ENCODE peak calls at places on chromosomes 11 and 22, in six cellular contexts. Y is Peyer's patch, S is heart left ventricle, R is uterus, I is body of pancreas, G is suprapubic skin. E is an unnamed sample.
A peak's percentile ranks its signal among the peaks of the same experiment; 100 is the strongest.

GRCh38 chr11:10349281-10349665 is 44.4 kb downstream of the ADM start:
- DNase-seq in Y (no peak), S (no peak), R (no peak), I (no peak), G (no peak), E (no peak)

GRCh38 chr11:35541621-35542375 is 16.4 kb upstream of the PAMR1 start:
- DNase-seq in Y (no peak), S (peak; percentile 48), R (peak; percentile 92), I (peak; percentile 23), G (no peak), E (peak; percentile 43)

GRCh38 chr11:86346513-86346912 is 28.2 kb upstream of the CCDC81 start:
- DNase-seq in Y (no peak), S (no peak), R (no peak), I (no peak), G (no peak), E (no peak)

GRCh38 chr11:65417702-65418430 is 4.7 kb upstream of the NEAT1 start:
- DNase-seq in Y (peak; percentile 80), S (peak; percentile 54), R (peak; percentile 81), I (peak; percentile 59), G (peak; percentile 83), E (peak; percentile 40)

GRCh38 chr11:85813721-85814120 is 2.8 kb upstream of the SYTL2 start:
- DNase-seq in Y (no peak), S (no peak), R (no peak), I (no peak), G (no peak), E (no peak)

GRCh38 chr11:33867566-33867965 is 24.3 kb downstream of the LMO2 start:
- DNase-seq in Y (no peak), S (no peak), R (no peak), I (no peak), G (no peak), E (no peak)

GRCh38 chr11:66919938-66920337 is 38.2 kb downstream of the PC start:
- DNase-seq in Y (no peak), S (no peak), R (no peak), I (no peak), G (no peak), E (no peak)

GRCh38 chr11:32658639-32659406 is 75.2 kb downstream of the EIF3M start:
- DNase-seq in Y (no peak), S (no peak), R (no peak), I (no peak), G (no peak), E (no peak)

GRCh38 chr11:118366287-118366686 is 6.9 kb downstream of the UBE4A start:
- DNase-seq in Y (no peak), S (peak; percentile 23), R (no peak), I (no peak), G (no peak), E (no peak)

GRCh38 chr11:100681064-100681502 is 6.0 kb upstream of the ARHGAP42 start:
- DNase-seq in Y (peak; percentile 88), S (peak; percentile 35), R (peak; percentile 51), I (peak; percentile 27), G (no peak), E (peak; percentile 68)

GRCh38 chr11:128502736-128503135 is 84.6 kb downstream of the ETS1 start:
- DNase-seq in Y (no peak), S (no peak), R (no peak), I (no peak), G (no peak), E (no peak)

GRCh38 chr22:42162728-42163489 is 32.3 kb upstream of the CYP2D6 start:
- DNase-seq in Y (no peak), S (no peak), R (no peak), I (no peak), G (no peak), E (no peak)

GRCh38 chr11:72836111-72836510 is 21.9 kb downstream of the ATG16L2 start:
- DNase-seq in Y (no peak), S (peak; percentile 83), R (peak; percentile 40), I (peak; percentile 39), G (no peak), E (no peak)

GRCh38 chr11:64004590-64004984 is 18.3 kb downstream of the OTUB1 start:
- DNase-seq in Y (no peak), S (no peak), R (no peak), I (no peak), G (no peak), E (no peak)

GRCh38 chr11:101583180-101584128 is at the start of gene TRPC6:
- DNase-seq in Y (no peak), S (peak; percentile 17), R (peak; percentile 48), I (no peak), G (no peak), E (no peak)

GRCh38 chr11:63845911-63846310 is 7.0 kb downstream of the MARK2 start:
- DNase-seq in Y (no peak), S (no peak), R (no peak), I (no peak), G (no peak), E (no peak)

GRCh38 chr11:76119032-76119431 is 87.3 kb downstream of the WNT11 start:
- DNase-seq in Y (no peak), S (no peak), R (no peak), I (no peak), G (no peak), E (no peak)

GRCh38 chr22:50141891-50142363 is 28.6 kb upstream of the PANX2 start:
- DNase-seq in Y (no peak), S (no peak), R (peak; percentile 3), I (no peak), G (no peak), E (no peak)

GRCh38 chr11:111982019-111982464 is 43.2 kb upstream of the DLAT start:
- DNase-seq in Y (peak; percentile 44), S (peak; percentile 39), R (peak; percentile 57), I (peak; percentile 91), G (no peak), E (peak; percentile 21)

GRCh38 chr11:35911013-35911412 is 32.8 kb upstream of the LDLRAD3 start:
- DNase-seq in Y (no peak), S (no peak), R (no peak), I (no peak), G (no peak), E (no peak)

GRCh38 chr11:47057374-47057773 is 119.3 kb downstream of the ARFGAP2 start:
- DNase-seq in Y (no peak), S (no peak), R (no peak), I (no peak), G (no peak), E (no peak)

GRCh38 chr11:72583177-72583553 is 91.1 kb downstream of the PDE2A start:
- DNase-seq in Y (no peak), S (no peak), R (no peak), I (peak; percentile 5), G (no peak), E (no peak)

GRCh38 chr11:43573233-43573632 is 107.3 kb upstream of the HSD17B12 start:
- DNase-seq in Y (no peak), S (no peak), R (no peak), I (no peak), G (no peak), E (no peak)

GRCh38 chr11:66489636-66490035 is 9.4 kb downstream of the DPP3 start:
- DNase-seq in Y (no peak), S (no peak), R (no peak), I (no peak), G (no peak), E (no peak)

GRCh38 chr22:25840162-25840561 is 98.2 kb downstream of the MYO18B start:
- DNase-seq in Y (no peak), S (no peak), R (no peak), I (no peak), G (no peak), E (no peak)

GRCh38 chr11:16815047-16815767 is 76.8 kb downstream of the C11orf58 start:
- DNase-seq in Y (no peak), S (peak; percentile 59), R (no peak), I (peak; percentile 71), G (peak; percentile 82), E (peak; percentile 45)

GRCh38 chr22:49322231-49322630 is 505.4 kb downstream of the BRD1 start:
- DNase-seq in Y (no peak), S (no peak), R (no peak), I (no peak), G (no peak), E (no peak)

DNA sequence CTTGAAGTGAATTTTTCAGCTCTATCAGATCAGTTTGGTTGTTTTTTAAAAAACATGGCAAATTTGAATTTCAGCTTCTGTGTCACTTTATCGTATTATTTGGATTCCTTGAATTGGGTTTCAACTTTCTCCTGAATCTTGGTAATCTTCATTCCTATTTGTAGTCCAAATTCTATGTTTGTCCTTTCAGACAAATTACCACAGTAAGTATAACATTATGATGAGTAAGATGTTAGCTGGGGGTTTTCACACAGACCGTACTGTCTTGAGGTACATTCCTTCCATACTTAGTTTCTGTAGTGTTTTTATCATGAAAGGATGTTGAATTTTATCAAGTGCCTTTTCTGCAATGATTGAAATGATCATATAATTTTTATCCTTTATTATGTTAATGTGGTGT is 28.0 kb downstream of the OR5B17 start:
- DNase-seq in Y (no peak), S (no peak), R (no peak), I (no peak), G (no peak), E (no peak)
- TF ChIP-seq CTCF in Y (no peak), S (no peak), R (no peak), I (no peak), G (no peak), E (no peak)

GRCh38 chr11:69819541-69820070 is 390 bp upstream of the FGF3 start:
- DNase-seq in Y (no peak), S (no peak), R (no peak), I (no peak), G (no peak), E (no peak)
- H3K27me3 ChIP-seq in Y (peaks cover 37% of the 10 kb centered on the region), S (peaks cover 90% of the 10 kb centered on the region), R (no peaks in the 10 kb centered on the region), I (no peaks in the 10 kb centered on the region), G (peaks cover 99% of the 10 kb centered on the region), E (no peaks in the 10 kb centered on the region)

GRCh38 chr11:359181-359714 is 10.1 kb upstream of the B4GALNT4 start:
- DNase-seq in Y (no peak), S (no peak), R (no peak), I (no peak), G (peak; percentile 77), E (no peak)

GRCh38 chr11:358129-358805 is 11.0 kb upstream of the B4GALNT4 start:
- DNase-seq in Y (no peak), S (no peak), R (no peak), I (no peak), G (peak; percentile 56), E (no peak)

GRCh38 chr11:355581-356458 is 13.5 kb upstream of the B4GALNT4 start:
- DNase-seq in Y (peak; percentile 83), S (peak; percentile 97), R (peak; percentile 98), I (peak; percentile 95), G (peak; percentile 97), E (peak; percentile 93)

GRCh38 chr11:356610-357009 is 12.7 kb upstream of the B4GALNT4 start:
- DNase-seq in Y (no peak), S (no peak), R (no peak), I (no peak), G (peak; percentile 15), E (no peak)

GRCh38 chr11:357582-357981 is 11.7 kb upstream of the B4GALNT4 start:
- DNase-seq in Y (no peak), S (no peak), R (no peak), I (no peak), G (no peak), E (no peak)
- TF ChIP-seq POLR2A in Y (no peak), S (no peak), R (no peak), I (no peak), G (no peak), E (no peak)

DNA sequence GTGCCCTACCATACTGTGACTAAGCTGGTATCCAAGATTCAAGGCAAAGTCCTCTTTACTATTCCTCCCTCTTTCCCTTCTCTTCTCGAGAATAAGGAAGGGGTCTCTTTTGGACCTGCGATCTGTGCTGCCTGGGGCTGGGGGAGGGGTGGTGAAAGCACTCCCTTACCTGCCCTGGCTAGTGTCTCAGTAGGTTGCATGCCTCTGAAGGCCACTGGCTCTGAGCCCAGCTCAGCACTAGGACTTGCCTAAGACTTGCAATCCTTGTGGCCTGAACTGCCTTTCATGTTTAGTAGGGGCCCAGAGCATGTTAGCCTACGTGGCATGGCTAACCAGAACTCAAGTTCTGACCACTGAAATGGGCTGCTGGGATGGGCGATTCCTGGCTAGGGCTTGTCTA is 13.0 kb upstream of the REXO2 start:
- DNase-seq in Y (no peak), S (no peak), R (no peak), I (no peak), G (no peak), E (no peak)
- TF ChIP-seq CTCF in Y (no peak), S (no peak), R (no peak), I (no peak), G (no peak), E (no peak)